ENCODE peak calls at places on chromosomes 7 and 10, in five cellular contexts. I is hepatocyte; F is CD8-positive, alpha-beta T cell; V is BJ; L is cardiac fibroblast. Y is an unnamed sample.
A peak's percentile ranks its signal among the peaks of the same experiment; 100 is the strongest.

GRCh38 chr7:79293655-79294142 is 159.8 kb downstream of the MAGI2 start:
- DNase-seq in V (no peak), L (peak; percentile 90), I (peak; percentile 52), F (no peak), Y (no peak)

GRCh38 chr7:101580596-101580995 is 48.5 kb downstream of the MYL10 start:
- DNase-seq in L (no peak), I (no peak), F (no peak), V (no peak), Y (no peak)

GRCh38 chr7:150962285-150962742 is 15.8 kb downstream of the KCNH2 start:
- DNase-seq in L (no peak), F (no peak), I (no peak), V (no peak), Y (no peak)

GRCh38 chr10:103706760-103707159 is 148.6 kb downstream of the SH3PXD2A start:
- DNase-seq in I (no peak), V (no peak), L (no peak), F (no peak), Y (no peak)

GRCh38 chr7:17660116-17660515 is 280.2 kb downstream of the SNX13 start:
- DNase-seq in L (peak; percentile 85), V (peak; percentile 66), I (no peak), F (no peak), Y (no peak)

GRCh38 chr7:91293136-91293535 is 28.9 kb downstream of the FZD1 start:
- DNase-seq in L (no peak), F (no peak), V (no peak), I (no peak), Y (no peak)

GRCh38 chr7:29556405-29557195 is 7.0 kb upstream of the PRR15 start:
- DNase-seq in L (no peak), V (no peak), I (no peak), F (no peak), Y (no peak)

GRCh38 chr7:157667261-157667660 is 330.5 kb downstream of the DNAJB6 start:
- DNase-seq in F (no peak), I (no peak), V (no peak), L (no peak), Y (no peak)

GRCh38 chr10:60170250-60170649 is 219.4 kb downstream of the ANK3 start:
- DNase-seq in I (peak; percentile 24), V (no peak), L (peak; percentile 8), F (no peak), Y (no peak)

GRCh38 chr7:100378114-100378760 is 5.0 kb downstream of the PILRA start:
- DNase-seq in L (no peak), I (no peak), F (no peak), V (no peak), Y (no peak)

GRCh38 chr7:133155121-133155520 is 73.2 kb upstream of the CHCHD3 start:
- DNase-seq in I (no peak), F (no peak), L (peak; percentile 29), V (no peak), Y (no peak)

GRCh38 chr7:80014507-80014906 is 120.1 kb upstream of the GNAI1 start:
- DNase-seq in L (peak; percentile 77), F (no peak), I (peak; percentile 10), V (no peak), Y (no peak)

GRCh38 chr10:126468876-126469643 is 80.8 kb upstream of the ADAM12 start:
- DNase-seq in I (no peak), L (peak; percentile 34), V (no peak), F (no peak), Y (no peak)

GRCh38 chr7:102079140-102080002 is 207.3 kb upstream of the SH2B2 start:
- DNase-seq in V (no peak), I (no peak), L (no peak), F (no peak), Y (no peak)

GRCh38 chr7:44761207-44762161 is 12.8 kb downstream of the ZMIZ2 start:
- DNase-seq in L (peak; percentile 59), F (no peak), I (no peak), V (no peak), Y (no peak)

GRCh38 chr10:32004161-32004591 is 52.0 kb downstream of the KIF5B start:
- DNase-seq in V (no peak), I (peak; percentile 17), F (no peak), L (no peak), Y (no peak)

GRCh38 chr7:46900312-46901263 is 681.3 kb downstream of the TNS3 start:
- DNase-seq in F (no peak), V (no peak), L (no peak), I (no peak), Y (no peak)

GRCh38 chr10:93599335-93599734 is 1.7 kb downstream of the RBP4 start:
- DNase-seq in I (no peak), V (no peak), F (no peak), L (no peak), Y (no peak)

GRCh38 chr10:33335800-33336605 is 1.5 kb upstream of the NRP1 start:
- DNase-seq in I (peak; percentile 67), F (no peak), L (peak; percentile 74), V (no peak), Y (no peak)

GRCh38 chr7:17530249-17530648 is 231.8 kb downstream of the AHR start:
- DNase-seq in L (peak; percentile 96), V (no peak), I (peak; percentile 20), F (no peak), Y (no peak)

GRCh38 chr10:21048086-21048485 is 151.0 kb upstream of the NEBL start:
- DNase-seq in L (peak; percentile 39), V (no peak), I (no peak), F (no peak), Y (no peak)

GRCh38 chr7:111343017-111343416 is 219.3 kb downstream of the IMMP2L start:
- DNase-seq in V (no peak), F (no peak), L (no peak), I (no peak), Y (no peak)

GRCh38 chr10:77801474-77802238 is 124.9 kb downstream of the DLG5 start:
- DNase-seq in I (no peak), L (peak; percentile 76), F (peak; percentile 4), V (peak; percentile 3), Y (no peak)

GRCh38 chr10:6843477-6843876 is 263.4 kb upstream of the PRKCQ start:
- DNase-seq in F (no peak), V (no peak), I (no peak), L (no peak), Y (no peak)

GRCh38 chr7:84939442-84939841 is 247.4 kb downstream of the SEMA3D start:
- DNase-seq in V (no peak), I (no peak), L (no peak), F (no peak), Y (no peak)

GRCh38 chr7:32591938-32592337 is 96.6 kb downstream of the AVL9 start:
- DNase-seq in I (no peak), L (no peak), F (no peak), V (no peak), Y (no peak)

GRCh38 chr7:18262054-18262453 is 233.5 kb upstream of the HDAC9 start:
- DNase-seq in L (peak; percentile 2), F (no peak), V (no peak), I (no peak), Y (no peak)

GRCh38 chr7:151382079-151382885 is 27.6 kb downstream of the WDR86 start:
- DNase-seq in F (no peak), L (no peak), I (no peak), V (no peak), Y (no peak)

GRCh38 chr7:129911790-129912189 is 41.0 kb downstream of the UBE2H start:
- DNase-seq in V (no peak), F (no peak), L (peak; percentile 23), I (no peak), Y (no peak)

GRCh38 chr10:109178576-109178975 is 744.7 kb downstream of the XPNPEP1 start:
- DNase-seq in L (no peak), F (no peak), I (no peak), V (no peak), Y (no peak)

GRCh38 chr7:38673795-38674194 is 42.6 kb upstream of the AMPH start:
- DNase-seq in F (no peak), I (no peak), V (peak; percentile 26), L (peak; percentile 99), Y (no peak)

GRCh38 chr10:29600067-29600466 is 34.7 kb downstream of the SVIL start:
- DNase-seq in F (no peak), V (no peak), I (no peak), L (peak; percentile 62), Y (no peak)

DNA sequence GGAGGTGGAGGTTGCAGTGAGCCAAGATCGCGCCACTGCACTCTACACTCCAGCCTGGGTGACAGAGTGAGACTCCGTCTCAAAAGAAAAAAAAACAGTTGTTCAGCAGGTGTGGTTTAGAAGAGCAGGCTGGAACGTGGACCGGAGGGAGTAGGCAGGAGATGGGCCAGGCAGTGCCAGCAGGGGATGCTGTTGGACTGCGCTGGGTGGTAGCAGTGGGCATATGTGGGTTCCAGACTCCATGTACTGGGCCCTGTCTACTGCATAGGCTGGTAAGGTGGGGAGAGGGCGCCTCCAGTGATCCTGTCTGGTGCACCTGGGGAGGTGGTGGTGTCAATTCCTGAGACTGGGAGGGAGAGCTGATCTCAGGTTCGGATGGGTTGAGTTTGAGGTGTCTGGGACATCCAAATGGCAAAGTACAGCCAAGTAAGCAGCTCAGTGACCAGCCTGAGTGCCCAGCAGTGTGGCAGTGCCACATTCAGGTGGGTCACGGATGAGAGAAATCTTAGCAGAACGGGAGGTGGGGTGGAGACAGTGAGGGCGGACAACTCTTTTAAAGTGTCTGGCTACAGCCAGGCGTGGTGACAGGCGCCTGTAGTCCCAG is 25.9 kb downstream of the SFXN4 start:
- DNase-seq in L (peak; percentile 37), F (peak; percentile 14), I (no peak), V (no peak), Y (no peak)
- TF ChIP-seq CTCF in L (peak; percentile 70), F (peak; percentile 38), I (peak; percentile 36), V (peak; percentile 72), Y (peak; percentile 54)

GRCh38 chr7:74082770-74083116 is 861 bp upstream of the LIMK1 start:
- DNase-seq in F (no peak), L (no peak), V (no peak), I (no peak), Y (no peak)
- H3K4me3 ChIP-seq in F (no peak overlapping the region), L (no peak overlapping the region), V (no peak overlapping the region), I (no peak overlapping the region), Y (no peak overlapping the region)

GRCh38 chr10:9302142-9302746 is 1247.8 kb downstream of the GATA3 start:
- DNase-seq in F (no peak), I (peak; percentile 72), V (peak; percentile 22), L (peak; percentile 69), Y (no peak)

GRCh38 chr10:9297580-9297979 is 1243.1 kb downstream of the GATA3 start:
- DNase-seq in L (no peak), F (no peak), V (no peak), I (no peak), Y (no peak)

GRCh38 chr10:9301554-9301953 is 1247.1 kb downstream of the GATA3 start:
- DNase-seq in L (no peak), I (no peak), V (no peak), F (no peak), Y (no peak)

GRCh38 chr10:9299966-9300365 is 1245.5 kb downstream of the GATA3 start:
- DNase-seq in I (no peak), L (no peak), V (no peak), F (no peak), Y (no peak)

GRCh38 chr10:9301148-9301547 is 1246.7 kb downstream of the GATA3 start:
- DNase-seq in F (no peak), L (peak; percentile 5), I (no peak), V (no peak), Y (no peak)
- TF ChIP-seq CTCF in F (no peak), L (no peak), I (peak; percentile 44), V (peak; percentile 31), Y (peak; percentile 15)

GRCh38 chr7:42152353-42153205 is 84.4 kb downstream of the GLI3 start:
- DNase-seq in I (no peak), L (no peak), V (no peak), F (no peak), Y (no peak)
- H3K4me3 ChIP-seq in I (no peak overlapping the region), L (no peak overlapping the region), V (no peak overlapping the region), F (no peak overlapping the region), Y (no peak overlapping the region)

Y was measured in esophagus squamous epithelium.